ENCODE peak calls at places on chromosome 10, in six cellular contexts. One of them, this sample, is unnamed. For H3K4me1 and H3K9me3, the result is how much of the 10 kb centered on the place peaks cover.

GRCh38 chr10:69093933-69094332 is 6.0 kb downstream of the SRGN start:
- DNase-seq in tibial artery: no peak
- DNase-seq in heart right ventricle: no peak
- DNase-seq in Panc1: no peak
- DNase-seq in PC-3: peak
- DNase-seq in IMR-90: peak
- DNase-seq in this sample: no peak

GRCh38 chr10:104351067-104351681 is 2.5 kb upstream of the CFAP58 start:
- DNase-seq in tibial artery: no peak
- DNase-seq in heart right ventricle: no peak
- DNase-seq in Panc1: no peak
- DNase-seq in PC-3: peak
- DNase-seq in IMR-90: peak
- DNase-seq in this sample: no peak

GRCh38 chr10:79181680-79182079 is 112.9 kb downstream of the ZMIZ1 start:
- DNase-seq in tibial artery: no peak
- DNase-seq in heart right ventricle: peak
- DNase-seq in Panc1: no peak
- DNase-seq in PC-3: no peak
- DNase-seq in IMR-90: no peak
- DNase-seq in this sample: no peak

GRCh38 chr10:122347162-122347561 is 27.3 kb upstream of the PLEKHA1 start:
- DNase-seq in tibial artery: no peak
- DNase-seq in heart right ventricle: no peak
- DNase-seq in Panc1: no peak
- DNase-seq in PC-3: no peak
- DNase-seq in IMR-90: no peak
- DNase-seq in this sample: no peak

GRCh38 chr10:104077282-104078151 is 8.2 kb downstream of the COL17A1 start:
- DNase-seq in tibial artery: no peak
- DNase-seq in heart right ventricle: no peak
- DNase-seq in Panc1: no peak
- DNase-seq in PC-3: no peak
- DNase-seq in IMR-90: no peak
- DNase-seq in this sample: no peak

GRCh38 chr10:126373137-126373536 is 15.1 kb downstream of the ADAM12 start:
- DNase-seq in tibial artery: peak
- DNase-seq in heart right ventricle: no peak
- DNase-seq in Panc1: no peak
- DNase-seq in PC-3: no peak
- DNase-seq in IMR-90: peak
- DNase-seq in this sample: no peak

GRCh38 chr10:34723746-34724145 is 91.3 kb downstream of the PARD3 start:
- DNase-seq in tibial artery: peak
- DNase-seq in heart right ventricle: no peak
- DNase-seq in Panc1: no peak
- DNase-seq in PC-3: peak
- DNase-seq in IMR-90: peak
- DNase-seq in this sample: no peak

GRCh38 chr10:49410365-49411074 is 14.6 kb upstream of the DRGX start:
- DNase-seq in tibial artery: no peak
- DNase-seq in heart right ventricle: peak
- DNase-seq in Panc1: no peak
- DNase-seq in PC-3: peak
- DNase-seq in IMR-90: no peak
- DNase-seq in this sample: no peak

GRCh38 chr10:100510533-100511308 is 8.9 kb downstream of the SEC31B start:
- DNase-seq in tibial artery: no peak
- DNase-seq in heart right ventricle: no peak
- DNase-seq in Panc1: no peak
- DNase-seq in PC-3: peak
- DNase-seq in IMR-90: peak
- DNase-seq in this sample: no peak

GRCh38 chr10:42830237-42830636 is 47.6 kb downstream of the BMS1 start:
- DNase-seq in tibial artery: no peak
- DNase-seq in heart right ventricle: no peak
- DNase-seq in Panc1: no peak
- DNase-seq in PC-3: no peak
- DNase-seq in IMR-90: no peak
- DNase-seq in this sample: no peak

GRCh38 chr10:129964611-129965417 is 740 bp upstream of the EBF3 start:
- DNase-seq in tibial artery: no peak
- DNase-seq in heart right ventricle: peak
- DNase-seq in Panc1: no peak
- DNase-seq in PC-3: no peak
- DNase-seq in IMR-90: no peak
- DNase-seq in this sample: no peak

GRCh38 chr10:129963076-129963830 is 821 bp downstream of the EBF3 start:
- DNase-seq in tibial artery: no peak
- DNase-seq in heart right ventricle: peak
- DNase-seq in Panc1: no peak
- DNase-seq in PC-3: no peak
- DNase-seq in IMR-90: peak
- DNase-seq in this sample: peak

GRCh38 chr10:129962558-129963075 is 1.5 kb downstream of the EBF3 start:
- DNase-seq in tibial artery: no peak
- DNase-seq in heart right ventricle: no peak
- DNase-seq in Panc1: no peak
- DNase-seq in PC-3: no peak
- DNase-seq in IMR-90: no peak
- DNase-seq in this sample: no peak

GRCh38 chr10:129965418-129965793 is 1.3 kb upstream of the EBF3 start:
- DNase-seq in tibial artery: no peak
- DNase-seq in heart right ventricle: no peak
- DNase-seq in Panc1: no peak
- DNase-seq in PC-3: no peak
- DNase-seq in IMR-90: no peak
- DNase-seq in this sample: no peak

DNA sequence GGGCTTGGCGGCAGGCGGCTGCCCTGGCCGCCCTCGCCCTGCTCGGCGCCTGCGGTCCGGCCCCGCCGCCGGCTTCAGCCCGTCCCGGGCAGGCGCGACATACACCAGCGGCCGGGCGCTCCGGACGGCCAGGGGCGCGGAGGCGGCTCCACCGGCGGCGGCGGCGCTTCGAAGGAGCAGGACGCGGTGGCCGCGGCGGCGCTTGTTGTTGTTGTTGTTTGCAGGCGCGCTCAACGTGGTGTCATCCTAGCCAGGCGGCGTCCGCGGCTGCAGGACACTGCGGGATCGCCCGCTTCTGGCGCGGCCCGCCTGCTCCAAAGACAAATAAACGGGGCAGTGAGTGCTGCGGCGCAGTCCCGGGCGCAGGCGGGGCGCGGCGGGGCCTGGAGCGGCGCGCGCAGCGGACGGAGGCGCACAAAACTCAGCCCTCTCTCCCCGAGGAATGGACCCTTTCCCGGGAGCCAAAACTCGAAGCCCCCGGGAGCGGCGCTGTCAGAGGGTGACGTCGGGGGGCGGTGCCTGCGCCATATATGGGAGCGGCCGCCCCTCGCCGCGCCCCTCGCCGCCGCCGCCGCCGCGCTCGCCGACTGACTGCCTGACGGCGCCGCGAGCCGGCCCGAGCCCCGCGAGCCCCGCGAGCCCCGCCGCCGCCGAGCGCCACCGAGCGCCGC is at the start of gene EBF3:
- DNase-seq in tibial artery: peak
- DNase-seq in heart right ventricle: peak
- DNase-seq in Panc1: no peak
- DNase-seq in PC-3: peak
- DNase-seq in IMR-90: peak
- DNase-seq in this sample: peak
- H3K4me1 ChIP-seq in tibial artery: under half
- H3K4me1 ChIP-seq in heart right ventricle: under half
- H3K4me1 ChIP-seq in Panc1: under half
- H3K4me1 ChIP-seq in PC-3: under half
- H3K4me1 ChIP-seq in IMR-90: under half
- H3K4me1 ChIP-seq in this sample: under half

DNA sequence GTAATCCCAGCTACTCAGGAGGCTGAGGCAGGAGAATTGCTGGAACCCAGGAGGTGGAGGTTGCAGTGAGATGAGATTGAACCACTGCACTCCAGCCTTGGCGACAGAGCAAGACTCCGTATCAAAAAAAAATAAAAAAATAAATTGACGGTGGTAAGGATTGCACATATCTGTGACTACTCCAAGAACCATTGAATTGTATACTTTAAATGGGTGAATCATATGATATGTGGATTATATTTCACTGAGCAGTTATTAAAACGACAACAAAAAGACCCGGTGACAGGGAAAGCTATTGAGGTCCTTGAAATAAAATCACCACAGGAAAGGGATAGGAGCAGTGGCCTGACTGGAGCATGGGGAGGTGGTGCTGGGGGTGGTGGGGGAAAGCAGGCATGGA is 31.2 kb upstream of the COMTD1 start:
- DNase-seq in tibial artery: no peak
- DNase-seq in heart right ventricle: no peak
- DNase-seq in Panc1: no peak
- DNase-seq in PC-3: peak
- DNase-seq in IMR-90: peak
- DNase-seq in this sample: no peak
- TF ChIP-seq CTCF in tibial artery: no peak
- TF ChIP-seq CTCF in heart right ventricle: no peak
- TF ChIP-seq CTCF in Panc1: no peak
- TF ChIP-seq CTCF in PC-3: no peak
- TF ChIP-seq CTCF in IMR-90: no peak
- TF ChIP-seq CTCF in this sample: no peak

GRCh38 chr10:63390521-63390920 is 75.3 kb downstream of the JMJD1C start:
- DNase-seq in tibial artery: no peak
- DNase-seq in heart right ventricle: no peak
- DNase-seq in Panc1: no peak
- DNase-seq in PC-3: no peak
- DNase-seq in IMR-90: no peak
- DNase-seq in this sample: no peak

GRCh38 chr10:63391812-63392211 is 74.0 kb downstream of the JMJD1C start:
- DNase-seq in tibial artery: no peak
- DNase-seq in heart right ventricle: no peak
- DNase-seq in Panc1: no peak
- DNase-seq in PC-3: no peak
- DNase-seq in IMR-90: no peak
- DNase-seq in this sample: no peak

GRCh38 chr10:63396123-63396719 is 69.6 kb downstream of the JMJD1C start:
- DNase-seq in tibial artery: no peak
- DNase-seq in heart right ventricle: no peak
- DNase-seq in Panc1: no peak
- DNase-seq in PC-3: no peak
- DNase-seq in IMR-90: no peak
- DNase-seq in this sample: no peak

GRCh38 chr10:63392224-63392623 is 73.6 kb downstream of the JMJD1C start:
- DNase-seq in tibial artery: no peak
- DNase-seq in heart right ventricle: no peak
- DNase-seq in Panc1: no peak
- DNase-seq in PC-3: no peak
- DNase-seq in IMR-90: no peak
- DNase-seq in this sample: no peak

DNA sequence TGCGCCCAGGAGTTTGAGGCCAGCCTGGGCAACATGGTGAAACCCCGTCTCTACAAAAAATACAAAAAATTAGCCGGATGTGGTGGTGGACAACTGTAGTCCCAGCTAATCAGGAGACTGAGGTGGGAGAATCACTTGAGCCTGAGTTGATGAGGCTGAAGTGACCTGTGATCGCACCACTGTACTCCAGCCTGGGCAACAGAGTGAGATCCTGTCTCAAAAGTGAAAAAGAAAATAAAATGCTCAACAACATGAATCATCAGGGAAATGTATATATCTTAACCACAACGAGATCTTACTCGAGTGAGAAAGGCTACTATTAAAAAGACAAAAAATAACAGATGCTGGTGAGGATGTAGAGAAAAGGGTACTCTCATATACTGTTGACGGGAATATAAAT is 72.7 kb downstream of the JMJD1C start:
- DNase-seq in tibial artery: no peak
- DNase-seq in heart right ventricle: no peak
- DNase-seq in Panc1: no peak
- DNase-seq in PC-3: no peak
- DNase-seq in IMR-90: no peak
- DNase-seq in this sample: no peak
- H3K9me3 ChIP-seq in tibial artery: under half
- H3K9me3 ChIP-seq in heart right ventricle: under half
- H3K9me3 ChIP-seq in Panc1: under half
- H3K9me3 ChIP-seq in PC-3: under half
- H3K9me3 ChIP-seq in IMR-90: under half
- H3K9me3 ChIP-seq in this sample: under half

DNA sequence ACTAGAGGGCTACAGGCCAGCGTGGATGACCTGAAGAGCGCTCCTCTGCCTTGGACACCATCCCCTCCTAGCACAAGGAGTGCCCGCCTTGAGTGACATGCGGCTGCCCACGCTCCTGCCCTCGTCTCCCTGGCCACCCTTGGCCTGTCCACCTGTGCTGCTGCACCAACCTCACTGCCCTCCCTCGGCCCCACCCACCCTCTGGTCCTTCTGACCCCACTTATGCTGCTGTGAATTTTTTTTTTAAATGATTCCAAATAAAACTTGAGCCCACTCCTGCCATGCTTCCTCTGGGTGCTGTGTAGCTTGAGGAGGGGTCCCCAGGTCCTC is 4.5 kb downstream of the SNCG start:
- DNase-seq in tibial artery: no peak
- DNase-seq in heart right ventricle: no peak
- DNase-seq in Panc1: no peak
- DNase-seq in PC-3: no peak
- DNase-seq in IMR-90: no peak
- DNase-seq in this sample: no peak
- H3K4me1 ChIP-seq in tibial artery: half or more
- H3K4me1 ChIP-seq in heart right ventricle: under half
- H3K4me1 ChIP-seq in Panc1: under half
- H3K4me1 ChIP-seq in PC-3: under half
- H3K4me1 ChIP-seq in IMR-90: under half
- H3K4me1 ChIP-seq in this sample: under half

GRCh38 chr10:32189400-32190084 is 133.3 kb upstream of the KIF5B start:
- DNase-seq in tibial artery: no peak
- DNase-seq in heart right ventricle: no peak
- DNase-seq in Panc1: no peak
- DNase-seq in PC-3: peak
- DNase-seq in IMR-90: peak
- DNase-seq in this sample: no peak
- TF ChIP-seq CTCF in tibial artery: no peak
- TF ChIP-seq CTCF in heart right ventricle: no peak
- TF ChIP-seq CTCF in Panc1: no peak
- TF ChIP-seq CTCF in PC-3: no peak
- TF ChIP-seq CTCF in IMR-90: peak
- TF ChIP-seq CTCF in this sample: no peak

DNA sequence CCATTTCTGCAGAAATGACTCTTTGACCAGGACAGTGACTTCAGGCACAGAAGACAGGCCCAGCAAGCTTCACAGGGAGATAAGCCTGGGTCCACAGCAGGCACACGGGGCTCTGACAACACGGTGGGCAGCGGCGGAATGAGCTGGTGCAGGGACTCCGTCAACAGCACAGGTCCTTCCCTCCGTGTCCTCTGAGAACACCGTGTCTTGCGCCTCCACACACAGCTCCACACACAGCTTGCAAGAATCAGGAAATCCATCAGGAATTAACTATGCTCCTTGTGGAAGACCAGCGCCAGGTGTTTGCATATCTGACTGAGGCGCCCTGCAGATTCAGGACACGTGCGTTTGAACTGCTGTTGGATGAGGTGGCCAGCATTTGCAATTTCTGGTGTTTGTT is 39.6 kb downstream of the TCERG1L start:
- DNase-seq in tibial artery: no peak
- DNase-seq in heart right ventricle: no peak
- DNase-seq in Panc1: no peak
- DNase-seq in PC-3: no peak
- DNase-seq in IMR-90: no peak
- DNase-seq in this sample: no peak
- H3K9me3 ChIP-seq in tibial artery: under half
- H3K9me3 ChIP-seq in heart right ventricle: under half
- H3K9me3 ChIP-seq in Panc1: under half
- H3K9me3 ChIP-seq in PC-3: under half
- H3K9me3 ChIP-seq in IMR-90: half or more
- H3K9me3 ChIP-seq in this sample: under half

This sample was measured in ascending aorta.